ENCODE peak calls at places on chromosomes 4 and X, in seven cellular contexts. G is AG04450, I is kidney epithelial cell, Y is endodermal cell, A is transverse colon, H is cardiac muscle cell, R is uterus. L is an unnamed sample.
A peak's percentile ranks its signal among the peaks of the same experiment; 100 is the strongest.

GRCh38 chr4:163758032-163758431 is 263.5 kb downstream of the TMA16 start:
- DNase-seq in G (no peak), H (no peak), R (no peak), Y (no peak), A (no peak), I (no peak), L (no peak)

GRCh38 chr4:105171912-105172311 is 25.2 kb downstream of the TET2 start:
- DNase-seq in H (no peak), A (no peak), G (no peak), R (no peak), Y (no peak), I (no peak), L (no peak)

GRCh38 chr4:89836897-89837384 is at the start of gene SNCA:
- DNase-seq in A (peak; percentile 33), Y (peak; percentile 95), H (peak; percentile 78), R (peak; percentile 78), G (no peak), I (peak; percentile 31), L (peak; percentile 60)

GRCh38 chrX:149830192-149830873 is 48.6 kb downstream of the MAGEA9 start:
- DNase-seq in Y (peak; percentile 88), I (no peak), G (no peak), R (no peak), H (peak; percentile 36), A (no peak), L (peak; percentile 12)

GRCh38 chrX:10087391-10087790 is 69.4 kb upstream of the CLCN4 start:
- DNase-seq in A (no peak), Y (no peak), H (no peak), I (no peak), G (no peak), R (no peak), L (no peak)

GRCh38 chr4:173257732-173258717 is 76.1 kb downstream of the HMGB2 start:
- DNase-seq in R (peak; percentile 68), I (no peak), G (peak; percentile 44), H (peak; percentile 77), A (peak; percentile 62), Y (peak; percentile 89), L (peak; percentile 59)

GRCh38 chrX:110008001-110008635 is 5.2 kb downstream of the TMEM164 start:
- DNase-seq in A (no peak), G (no peak), H (no peak), I (no peak), Y (no peak), R (no peak), L (no peak)

GRCh38 chr4:137853424-137853823 is 321.1 kb upstream of the PCDH18 start:
- DNase-seq in I (no peak), R (no peak), H (no peak), A (no peak), G (no peak), Y (no peak), L (no peak)

GRCh38 chrX:65731684-65732289 is 64.3 kb downstream of the MSN start:
- DNase-seq in A (no peak), R (no peak), I (no peak), G (no peak), Y (no peak), H (no peak), L (no peak)

GRCh38 chrX:120629667-120630537 is at the start of gene C1GALT1C1:
- DNase-seq in A (peak; percentile 94), I (peak; percentile 61), R (peak; percentile 92), Y (peak; percentile 95), H (peak; percentile 96), G (peak; percentile 64), L (peak; percentile 82)

GRCh38 chr4:52939325-52939724 is 77.2 kb downstream of the RASL11B start:
- DNase-seq in R (no peak), G (no peak), H (no peak), I (no peak), Y (no peak), A (no peak), L (peak; percentile 8)

GRCh38 chrX:19869195-19869594 is 18.2 kb downstream of the SH3KBP1 start:
- DNase-seq in G (no peak), H (no peak), R (no peak), A (no peak), I (no peak), Y (no peak), L (no peak)

DNA sequence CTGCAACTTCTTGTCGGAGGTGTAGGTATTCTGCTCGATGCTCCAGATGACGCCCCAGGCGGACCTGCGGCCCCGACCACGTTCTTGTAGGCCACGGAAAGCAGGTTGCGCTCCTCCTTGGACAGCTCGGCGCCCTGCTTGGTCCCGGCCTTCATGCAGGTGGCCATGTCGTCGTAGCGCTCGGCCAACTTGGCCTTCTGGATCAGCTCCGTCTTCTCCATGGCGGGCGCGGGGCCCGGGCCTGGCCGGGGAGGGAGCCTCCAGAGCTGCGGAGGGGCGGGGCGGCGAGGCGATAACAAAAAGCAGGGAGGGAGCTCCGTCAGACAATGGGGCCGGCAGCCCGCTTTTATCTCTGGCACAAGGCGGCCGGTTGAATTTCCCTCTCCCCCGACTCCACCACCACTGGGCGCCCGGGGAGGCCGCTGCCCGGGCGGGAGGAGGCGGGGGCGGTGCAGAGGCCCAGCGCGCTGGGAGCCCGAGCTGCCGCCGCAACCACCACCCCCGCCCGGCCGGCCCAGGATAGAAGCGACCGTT is 28.3 kb upstream of the DRP2 start:
- DNase-seq in R (peak; percentile 12), Y (peak; percentile 81), A (no peak), H (peak; percentile 52), I (no peak), G (no peak), L (no peak)
- H3K4me3 ChIP-seq in R (no peak overlapping the region), Y (no peak overlapping the region), A (no peak overlapping the region), H (no peak overlapping the region), I (peak overlapping the region; percentile 24), G (no peak overlapping the region), L (peak overlapping the region; percentile 26)

GRCh38 chr4:80321341-80321740 is 14.2 kb upstream of the CFAP299 start:
- DNase-seq in G (no peak), I (no peak), A (no peak), Y (no peak), R (no peak), H (no peak), L (no peak)
- TF ChIP-seq CTCF in G (no peak), I (no peak), A (no peak), Y (no peak), R (no peak), H (no peak), L (no peak)

DNA sequence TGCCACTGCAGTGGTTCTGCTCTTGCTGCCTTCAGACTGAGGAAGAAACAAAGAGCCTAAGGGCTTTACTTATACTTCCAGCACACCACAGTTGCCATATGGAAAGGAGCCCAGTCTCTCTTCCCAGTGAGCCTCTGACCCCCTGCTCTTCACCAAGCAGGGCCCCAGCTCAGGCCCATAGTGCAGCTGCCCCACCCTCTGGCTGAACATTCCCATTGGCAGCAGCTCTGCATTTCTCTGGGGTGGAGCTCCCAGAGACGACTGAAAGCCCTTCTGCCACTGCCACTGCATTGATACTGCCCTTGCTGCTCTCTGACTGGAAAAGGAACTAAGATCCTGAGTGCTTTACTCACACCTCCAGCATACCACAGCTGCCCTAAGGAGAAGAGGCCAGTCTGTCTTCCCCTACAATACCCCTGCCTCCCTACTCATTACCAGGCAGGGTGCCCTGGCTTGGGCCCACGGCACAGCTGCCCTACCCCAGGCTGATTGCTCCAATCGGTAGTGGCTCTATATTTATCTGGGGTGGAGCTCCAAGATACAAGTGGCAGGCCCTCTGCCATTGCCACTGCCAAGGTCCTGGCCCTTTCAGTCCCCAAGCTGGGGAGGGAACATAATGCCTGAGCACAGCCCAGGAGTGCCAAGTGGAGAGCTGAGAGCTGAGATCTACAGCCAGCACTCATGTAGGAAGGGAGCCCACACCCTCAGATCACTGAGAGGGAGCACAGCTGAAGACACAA is 36.1 kb downstream of the AWAT2 start:
- DNase-seq in Y (no peak), I (no peak), R (no peak), G (no peak), A (no peak), H (peak; percentile 71), L (no peak)
- H3K27me3 ChIP-seq in Y (no peaks in the 10 kb centered on the region), I (no peaks in the 10 kb centered on the region), R (no peaks in the 10 kb centered on the region), G (no peaks in the 10 kb centered on the region), A (no peaks in the 10 kb centered on the region), H (no peaks in the 10 kb centered on the region), L (no peaks in the 10 kb centered on the region)

DNA sequence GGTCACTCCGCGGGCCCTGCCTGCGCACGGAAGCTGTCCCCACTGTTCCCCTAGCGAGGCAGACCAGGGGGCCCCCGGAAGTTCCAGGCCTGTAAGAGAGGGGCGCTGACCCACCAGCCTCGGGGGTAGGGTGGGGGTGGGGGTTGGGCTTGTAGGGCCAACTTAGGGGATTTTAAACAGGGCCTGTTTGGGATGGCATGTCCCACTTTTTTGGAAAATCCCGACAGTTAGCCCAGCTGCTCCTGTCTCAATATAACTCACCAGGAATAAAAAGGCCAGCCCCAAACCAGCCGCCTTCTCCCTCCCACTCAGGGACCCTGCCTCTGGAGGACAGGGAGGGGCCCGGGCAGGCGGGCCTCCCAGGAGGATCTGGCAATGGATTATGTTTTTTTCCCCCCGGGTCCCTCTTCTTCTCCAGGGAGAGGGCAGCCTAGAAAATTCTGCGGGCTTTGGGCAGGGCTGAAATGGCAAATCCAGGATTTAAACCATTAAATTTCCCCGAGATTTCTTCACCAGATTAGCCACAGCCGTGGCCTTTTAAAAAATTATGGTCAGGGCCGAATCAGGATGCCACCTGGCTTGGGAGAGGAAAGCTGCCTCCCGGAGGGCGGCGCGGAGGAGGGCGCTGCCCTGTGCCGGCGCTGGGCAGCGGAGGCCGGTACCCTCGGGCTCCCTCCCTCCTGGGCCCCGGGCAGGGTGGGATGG is 959 bp downstream of the PPP2R2C start:
- DNase-seq in I (no peak), H (no peak), G (no peak), Y (no peak), A (no peak), R (no peak), L (no peak)
- H3K4me3 ChIP-seq in I (no peak overlapping the region), H (peak overlapping the region; percentile 29), G (no peak overlapping the region), Y (peak overlapping the region; percentile 61), A (no peak overlapping the region), R (peak overlapping the region; percentile 34), L (peak overlapping the region; percentile 2)

GRCh38 chr4:169619518-169619957 is 840 bp upstream of the CLCN3 start:
- DNase-seq in G (no peak), I (no peak), H (peak; percentile 56), R (peak; percentile 20), A (peak; percentile 74), Y (peak; percentile 80), L (peak; percentile 77)
- TF ChIP-seq CTCF in G (peak; percentile 66), I (peak; percentile 66), H (peak; percentile 56), R (peak; percentile 37), A (peak; percentile 81), Y (peak; percentile 74), L (peak; percentile 52)

L was measured in bronchial epithelial cell.